ENCODE peak calls at places on chromosome 5, in nine cellular contexts. F, R, K, X, Z, I, G, E and D are unnamed samples.

GRCh38 chr5:137727623-137728022 is 8.3 kb downstream of the KLHL3 start:
- DNase-seq in F (no peak), I (no peak), G (no peak), R (no peak), K (no peak), Z (peak; percentile 75), X (no peak), E (no peak), D (no peak)

GRCh38 chr5:69503144-69503488 is 10.5 kb downstream of the OCLN start:
- DNase-seq in E (no peak), X (no peak), Z (no peak), R (no peak), K (no peak), I (no peak), G (no peak), F (no peak), D (no peak)

GRCh38 chr5:62686692-62687091 is 108.1 kb downstream of the LRRC70 start:
- DNase-seq in R (no peak), I (no peak), G (no peak), Z (no peak), X (no peak), F (no peak), E (no peak), K (no peak), D (no peak)

GRCh38 chr5:58794875-58795274 is 212.0 kb downstream of the RAB3C start:
- DNase-seq in I (no peak), F (no peak), E (peak; percentile 3), Z (no peak), G (no peak), K (no peak), R (no peak), X (no peak), D (no peak)

GRCh38 chr5:62692946-62693713 is 114.5 kb downstream of the LRRC70 start:
- DNase-seq in I (no peak), Z (no peak), X (no peak), E (no peak), K (no peak), R (no peak), F (no peak), G (no peak), D (no peak)

GRCh38 chr5:95760291-95761191 is 29.4 kb downstream of the RHOBTB3 start:
- DNase-seq in R (no peak), E (peak; percentile 98), Z (peak; percentile 41), X (peak; percentile 67), G (no peak), I (no peak), F (no peak), K (peak; percentile 99), D (no peak)

GRCh38 chr5:76083555-76084495 is 642 bp downstream of the SV2C start:
- DNase-seq in K (no peak), E (no peak), Z (peak; percentile 76), G (no peak), F (peak; percentile 14), R (no peak), I (no peak), X (no peak), D (peak; percentile 89)

GRCh38 chr5:142320851-142321560 is 3.8 kb downstream of the SPRY4 start:
- DNase-seq in G (no peak), R (no peak), E (peak; percentile 56), X (no peak), K (peak; percentile 47), I (no peak), F (no peak), Z (no peak), D (peak; percentile 55)

GRCh38 chr5:149063017-149063687 is at the start of gene SH3TC2:
- DNase-seq in I (peak; percentile 86), X (peak; percentile 60), E (peak; percentile 80), G (no peak), F (peak; percentile 86), K (peak; percentile 61), R (peak; percentile 74), Z (peak; percentile 98), D (peak; percentile 94)

GRCh38 chr5:68478306-68479091 is 262.9 kb downstream of the PIK3R1 start:
- DNase-seq in K (peak; percentile 28), Z (no peak), I (no peak), E (no peak), R (no peak), G (no peak), F (no peak), X (no peak), D (no peak)

GRCh38 chr5:180159756-180160155 is 49.3 kb downstream of the RASGEF1C start:
- DNase-seq in Z (no peak), F (no peak), X (no peak), K (peak; percentile 8), G (peak; percentile 90), I (no peak), E (no peak), R (no peak), D (no peak)

GRCh38 chr5:147633173-147633572 is 123.3 kb upstream of the DPYSL3 start:
- DNase-seq in Z (no peak), G (no peak), E (no peak), R (no peak), I (no peak), F (no peak), K (no peak), X (no peak), D (no peak)

GRCh38 chr5:163565492-163565891 is 60.1 kb downstream of the MAT2B start:
- DNase-seq in E (peak; percentile 36), K (no peak), G (no peak), R (no peak), Z (peak; percentile 56), X (no peak), I (no peak), F (no peak), D (peak; percentile 70)

GRCh38 chr5:149221731-149222342 is 49.8 kb upstream of the AFAP1L1 start:
- DNase-seq in G (no peak), F (no peak), X (no peak), K (peak; percentile 84), Z (no peak), E (peak; percentile 42), I (no peak), R (no peak), D (no peak)

GRCh38 chr5:55226934-55227737 is at the start of gene MCIDAS:
- DNase-seq in E (peak; percentile 73), F (peak; percentile 50), I (peak; percentile 27), Z (peak; percentile 85), X (peak; percentile 77), G (peak; percentile 48), R (peak; percentile 20), K (peak; percentile 6), D (peak; percentile 76)

GRCh38 chr5:59506285-59506877 is 387.1 kb downstream of the PDE4D start:
- DNase-seq in G (peak; percentile 17), F (peak; percentile 2), K (peak; percentile 28), E (peak; percentile 69), I (no peak), Z (no peak), X (no peak), R (no peak), D (no peak)

GRCh38 chr5:41335596-41335995 is 122.3 kb upstream of the C6 start:
- DNase-seq in I (no peak), R (no peak), Z (no peak), X (no peak), F (no peak), K (no peak), G (no peak), E (no peak), D (no peak)

GRCh38 chr5:72377920-72378635 is 57.9 kb downstream of the PTCD2 start:
- DNase-seq in K (no peak), E (no peak), F (no peak), I (no peak), G (no peak), R (no peak), X (no peak), Z (no peak), D (no peak)